ENCODE peak calls at places on chromosome 22, in four cellular contexts. E is GM23338, P is cardiac muscle cell, Q is Calu3. B is an unnamed sample.

GRCh38 chr22:42792909-42793847 is 63.9 kb downstream of the ARFGAP3 start:
- DNase-seq in P (no peak), Q (no peak), E (no peak), B (no peak)

GRCh38 chr22:50599816-50600454 is 658 bp upstream of the MAPK8IP2 start:
- DNase-seq in E (peak), Q (peak), P (peak), B (peak)

GRCh38 chr22:40176921-40177737 is 596 bp upstream of the TNRC6B start:
- DNase-seq in E (peak), P (peak), Q (peak), B (no peak)

GRCh38 chr22:38167988-38168407 is 13.6 kb downstream of the PLA2G6 start:
- DNase-seq in Q (peak), P (no peak), E (no peak), B (no peak)

GRCh38 chr22:42814215-42814614 is 42.9 kb downstream of the ARFGAP3 start:
- DNase-seq in Q (no peak), P (no peak), E (no peak), B (no peak)

GRCh38 chr22:42613869-42614268 is 814 bp downstream of the POLDIP3 start:
- DNase-seq in E (no peak), P (no peak), Q (no peak), B (no peak)

GRCh38 chr22:34414467-34415440 is 494.5 kb upstream of the LARGE1 start:
- DNase-seq in E (peak), Q (no peak), P (peak), B (peak)

GRCh38 chr22:32579533-32580220 is 105.1 kb downstream of the FBXO7 start:
- DNase-seq in E (no peak), P (no peak), Q (no peak), B (no peak)

GRCh38 chr22:43616645-43617044 is 195.5 kb downstream of the EFCAB6 start:
- DNase-seq in Q (peak), P (no peak), E (no peak), B (no peak)

GRCh38 chr22:21975273-21975672 is 7.3 kb downstream of the TOP3B start:
- DNase-seq in P (no peak), E (no peak), Q (no peak), B (no peak)

GRCh38 chr22:27043246-27043645 is 385.9 kb downstream of the MIAT start:
- DNase-seq in P (no peak), E (no peak), Q (no peak), B (no peak)

GRCh38 chr22:39311592-39312400 is 7.6 kb downstream of the RPL3 start:
- DNase-seq in P (no peak), E (peak), Q (no peak), B (no peak)

GRCh38 chr22:50461536-50461935 is 13.3 kb downstream of the SBF1 start:
- DNase-seq in P (no peak), E (no peak), Q (no peak), B (no peak)

GRCh38 chr22:35944458-35944857 is 84.2 kb downstream of the RBFOX2 start:
- DNase-seq in E (no peak), Q (no peak), P (no peak), B (no peak)

GRCh38 chr22:50305658-50306566 is 1.5 kb downstream of the PLXNB2 start:
- DNase-seq in P (peak), Q (peak), E (peak), B (no peak)

GRCh38 chr22:36741204-36741793 is 34.6 kb downstream of the IFT27 start:
- DNase-seq in P (no peak), E (peak), Q (no peak), B (peak)

GRCh38 chr22:22138915-22139314 is 105.7 kb upstream of the VPREB1 start:
- DNase-seq in Q (no peak), P (no peak), E (no peak), B (no peak)

GRCh38 chr22:34847072-34847471 is 218.9 kb upstream of the ISX start:
- DNase-seq in E (no peak), P (no peak), Q (no peak), B (no peak)

GRCh38 chr22:40498454-40499186 is 128.2 kb downstream of the SGSM3 start:
- DNase-seq in P (no peak), E (peak), Q (peak), B (no peak)

GRCh38 chr22:48937032-48937639 is 890.5 kb downstream of the BRD1 start:
- DNase-seq in Q (no peak), E (no peak), P (no peak), B (no peak)

GRCh38 chr22:39748877-39749276 is 144.7 kb downstream of the ENTHD1 start:
- DNase-seq in Q (no peak), E (no peak), P (no peak), B (no peak)

GRCh38 chr22:35467788-35468187 is 67.8 kb downstream of the MCM5 start:
- DNase-seq in Q (no peak), P (peak), E (peak), B (peak)

GRCh38 chr22:38751066-38751421 is 4.8 kb downstream of the SUN2 start:
- DNase-seq in Q (no peak), E (no peak), P (no peak), B (no peak)

GRCh38 chr22:37752189-37753061 is 55.3 kb upstream of the GCAT start:
- DNase-seq in E (no peak), P (no peak), Q (peak), B (no peak)

GRCh38 chr22:32103648-32104326 is 55.3 kb downstream of the C22orf42 start:
- DNase-seq in P (no peak), Q (no peak), E (peak), B (no peak)

GRCh38 chr22:42519544-42520237 is at the start of gene RRP7A:
- DNase-seq in P (peak), E (peak), Q (peak), B (peak)

GRCh38 chr22:32985899-32986772 is 72.0 kb downstream of the SYN3 start:
- DNase-seq in E (peak), Q (peak), P (peak), B (peak)

GRCh38 chr22:39215430-39216142 is 29.2 kb downstream of the PDGFB start:
- DNase-seq in E (peak), Q (no peak), P (no peak), B (no peak)

GRCh38 chr22:38843716-38844660 is at the start of gene NPTXR:
- DNase-seq in E (peak), P (peak), Q (peak), B (peak)

GRCh38 chr22:21599053-21599893 is 30.5 kb downstream of the YDJC start:
- DNase-seq in Q (no peak), P (no peak), E (no peak), B (no peak)

GRCh38 chr22:21100149-21101032 is 54.6 kb downstream of the LRRC74B start:
- DNase-seq in P (no peak), E (no peak), Q (no peak), B (no peak)

GRCh38 chr22:43313497-43314474 is 29.4 kb downstream of the SCUBE1 start:
- DNase-seq in Q (no peak), E (peak), P (peak), B (peak)

GRCh38 chr22:36155702-36156101 is 4.9 kb downstream of the APOL3 start:
- DNase-seq in Q (no peak), P (no peak), E (no peak), B (no peak)

GRCh38 chr22:33570110-33570509 is 350.2 kb downstream of the LARGE1 start:
- DNase-seq in Q (no peak), E (peak), P (no peak), B (no peak)

DNA sequence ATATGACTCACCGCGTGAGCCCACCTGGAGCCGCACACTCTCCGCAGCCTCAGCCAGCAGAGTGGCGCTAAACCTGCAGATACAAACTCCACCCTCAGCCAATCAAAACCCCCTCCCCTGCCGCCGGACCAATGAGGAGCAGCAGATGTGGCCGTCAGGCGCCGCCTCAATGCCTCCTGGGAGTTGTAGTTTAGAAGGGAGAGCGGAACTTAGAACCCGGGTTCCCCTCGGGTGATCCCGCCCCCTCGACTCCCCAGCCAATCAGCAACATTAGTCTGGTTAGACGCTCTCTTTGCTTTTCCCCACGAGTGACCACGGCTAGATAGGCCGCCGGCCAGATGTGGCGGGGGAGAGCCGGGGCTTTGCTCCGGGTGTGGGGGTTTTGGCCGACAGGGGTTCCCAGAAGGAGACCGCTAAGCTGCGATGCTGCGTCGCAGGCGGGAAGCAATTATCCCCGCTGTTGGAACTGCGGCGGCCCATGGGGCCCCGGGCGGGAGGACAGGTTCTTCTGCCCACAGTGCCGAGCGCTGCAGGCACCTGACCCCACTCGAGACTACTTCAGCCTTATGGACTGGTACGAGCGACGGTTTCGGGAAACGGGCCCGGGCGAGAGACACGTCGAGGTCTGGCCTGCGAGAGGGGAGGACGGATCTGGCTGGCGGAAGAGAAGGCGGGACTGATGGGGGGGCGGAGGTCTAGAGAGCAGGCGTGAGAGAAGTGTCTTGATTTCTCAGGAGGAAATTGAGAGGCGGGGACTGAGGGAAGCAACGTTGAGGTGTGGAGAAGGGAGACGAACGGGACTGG is at the start of the genes CHEK2 and HSCB:
- DNase-seq in Q (peak), P (peak), E (peak), B (peak)
- TF ChIP-seq CTCF in Q (no peak), P (peak), E (peak), B (no peak)

DNA sequence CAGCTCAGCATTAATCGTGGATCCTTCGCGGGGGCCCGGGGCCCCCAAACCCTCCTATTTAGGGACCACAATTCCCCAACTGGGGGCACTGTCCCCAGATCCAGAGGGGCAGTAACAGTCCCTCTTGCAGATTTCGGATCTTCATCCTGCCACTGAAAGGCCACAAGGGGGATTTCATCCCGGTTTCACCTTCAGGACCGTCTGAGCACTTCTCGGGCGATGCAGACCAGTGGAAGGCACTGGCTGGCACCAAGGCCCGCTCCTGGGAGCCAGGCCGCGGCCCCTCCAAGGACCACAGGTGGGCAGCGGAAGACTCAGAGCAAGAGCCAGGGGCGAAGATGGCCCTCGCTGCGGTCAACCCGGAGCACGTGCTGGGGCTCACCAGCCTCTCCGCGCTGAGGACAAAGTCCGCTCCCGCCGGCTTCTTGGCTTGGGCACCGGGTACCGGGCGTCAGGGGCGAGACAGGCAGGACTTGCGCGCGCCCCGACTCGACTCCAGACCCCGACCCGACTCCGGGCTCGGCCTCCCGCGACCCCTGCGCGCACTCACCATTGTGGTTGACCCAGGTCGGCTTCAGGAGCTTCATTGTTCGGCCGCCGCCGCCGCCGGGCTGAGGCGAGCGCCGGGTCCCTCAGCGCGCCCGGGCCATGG is 517 bp downstream of the HIRA start:
- DNase-seq in P (peak), E (peak), Q (peak), B (peak)
- TF ChIP-seq CTCF in P (peak), E (peak), Q (no peak), B (peak)

DNA sequence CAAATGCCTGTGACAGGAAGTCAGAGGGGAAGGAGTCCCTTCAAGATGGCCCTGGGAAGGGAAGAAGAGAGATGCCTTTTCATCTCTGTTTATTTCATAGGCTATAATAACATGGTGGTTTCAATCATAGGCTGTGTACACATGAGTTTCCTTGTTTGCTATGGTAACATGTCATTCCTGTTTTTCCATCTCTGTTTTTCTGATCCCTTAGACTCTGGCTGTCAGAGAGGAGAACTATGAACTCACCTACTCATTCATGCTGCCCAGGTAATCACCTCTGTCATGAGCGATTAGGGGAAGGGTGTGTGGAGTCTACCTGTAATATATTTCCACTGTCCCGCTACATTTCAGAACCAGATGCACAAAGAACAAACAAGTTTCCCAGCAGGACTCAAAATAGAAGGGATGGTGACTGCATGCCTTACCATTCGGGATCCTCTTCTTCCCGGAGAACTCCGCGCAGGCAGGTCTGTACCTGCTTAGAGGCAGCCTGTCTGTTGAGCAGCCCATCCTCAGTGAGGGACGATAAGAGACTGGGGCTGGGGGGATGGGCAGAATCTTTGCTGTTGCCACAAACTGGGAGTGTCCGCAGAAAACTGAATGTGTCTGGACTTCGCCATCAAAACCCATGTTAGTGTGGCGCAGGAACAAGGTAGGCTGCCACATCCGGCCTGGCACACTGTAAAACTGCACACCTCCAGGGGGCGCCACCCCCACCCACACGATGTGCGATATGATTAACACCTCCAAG is 7.1 kb upstream of the PEX26 start:
- DNase-seq in E (peak), P (no peak), Q (no peak), B (no peak)
- TF ChIP-seq CTCF in E (peak), P (peak), Q (no peak), B (no peak)

GRCh38 chr22:23883658-23884057 is 10.5 kb upstream of the MIF start:
- DNase-seq in E (no peak), P (no peak), Q (no peak), B (no peak)

GRCh38 chr22:23884133-23884532 is 10.1 kb upstream of the MIF start:
- DNase-seq in P (no peak), Q (no peak), E (no peak), B (peak)

GRCh38 chr22:23878219-23878618 is 16.0 kb upstream of the MIF start:
- DNase-seq in P (no peak), Q (no peak), E (no peak), B (no peak)

GRCh38 chr22:23877566-23877965 is 16.6 kb upstream of the MIF start:
- DNase-seq in Q (no peak), E (no peak), P (no peak), B (no peak)

DNA sequence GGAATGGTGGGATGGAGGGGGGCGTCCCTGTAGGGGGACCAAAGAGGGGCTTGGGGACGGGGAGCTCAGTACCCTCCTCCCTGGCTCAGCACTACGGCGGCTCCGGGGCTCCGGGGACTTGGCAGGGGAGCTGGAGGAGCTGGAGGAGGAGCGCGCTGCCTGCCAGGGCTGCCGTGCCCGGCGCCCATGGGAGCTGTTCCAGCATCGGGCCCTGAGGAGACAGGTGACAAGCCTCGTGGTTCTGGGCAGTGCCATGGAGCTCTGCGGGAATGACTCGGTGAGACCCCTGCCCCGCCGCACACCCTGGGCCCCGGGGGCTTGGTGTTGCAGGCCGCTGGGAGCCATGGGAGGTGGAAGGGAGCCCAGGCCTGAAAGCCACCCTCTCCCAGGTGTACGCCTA is 11.8 kb upstream of the MIF start:
- DNase-seq in Q (no peak), P (no peak), E (no peak), B (no peak)
- TF ChIP-seq CTCF in Q (no peak), P (no peak), E (no peak), B (no peak)

DNA sequence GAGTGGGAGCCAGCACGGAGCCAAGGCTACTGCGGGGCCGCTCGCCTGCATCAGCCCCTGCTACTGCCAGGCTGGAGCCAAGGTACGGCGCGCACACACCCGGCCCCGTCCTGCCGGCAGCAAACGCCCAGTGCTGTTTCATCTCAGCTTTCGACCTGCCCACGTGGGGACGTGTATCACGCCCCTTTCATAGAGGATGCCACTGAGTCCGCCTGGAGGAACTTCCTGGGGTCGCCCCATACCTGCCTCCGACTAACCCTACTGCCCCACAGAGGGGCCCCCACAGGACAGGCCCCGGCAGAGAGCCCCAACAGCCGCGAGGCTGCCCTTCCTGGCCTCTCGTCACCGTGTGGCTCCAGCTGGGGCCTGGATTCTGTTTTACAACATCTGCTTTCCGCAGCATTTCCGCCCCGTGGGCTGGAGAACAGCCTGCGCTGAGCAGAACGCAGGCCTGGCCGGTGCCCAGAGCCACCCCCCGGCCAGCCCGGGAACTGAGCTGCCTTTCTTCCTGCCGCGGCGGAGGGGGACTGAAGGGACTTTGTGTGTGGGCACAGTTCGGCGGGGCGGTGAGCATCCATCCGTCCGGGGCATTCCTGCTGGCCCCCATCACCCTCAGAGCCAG is 22.9 kb upstream of the ARHGAP8 start:
- DNase-seq in E (no peak), Q (no peak), P (no peak), B (no peak)
- TF ChIP-seq CTCF in E (no peak), Q (no peak), P (peak), B (no peak)

DNA sequence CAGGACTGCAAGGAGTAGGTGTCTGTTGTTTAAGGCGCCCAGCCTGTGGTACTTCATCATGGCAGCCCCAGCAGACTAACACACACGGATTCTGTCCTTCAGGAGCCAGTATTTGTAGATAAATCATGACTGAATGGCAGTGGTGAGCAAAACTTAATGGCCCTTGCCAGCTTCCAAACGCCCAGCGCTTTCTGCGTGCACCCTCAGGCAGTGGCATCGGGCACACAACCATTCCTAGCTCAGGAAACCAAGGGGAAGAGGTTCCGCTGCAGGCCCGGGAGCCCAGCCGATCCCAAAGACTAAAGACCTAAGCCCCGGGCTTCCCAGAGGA is 80.1 kb upstream of the SEPTIN5 start:
- DNase-seq in E (no peak), P (no peak), Q (no peak), B (no peak)
- TF ChIP-seq CTCF in E (no peak), P (no peak), Q (no peak), B (no peak)

DNA sequence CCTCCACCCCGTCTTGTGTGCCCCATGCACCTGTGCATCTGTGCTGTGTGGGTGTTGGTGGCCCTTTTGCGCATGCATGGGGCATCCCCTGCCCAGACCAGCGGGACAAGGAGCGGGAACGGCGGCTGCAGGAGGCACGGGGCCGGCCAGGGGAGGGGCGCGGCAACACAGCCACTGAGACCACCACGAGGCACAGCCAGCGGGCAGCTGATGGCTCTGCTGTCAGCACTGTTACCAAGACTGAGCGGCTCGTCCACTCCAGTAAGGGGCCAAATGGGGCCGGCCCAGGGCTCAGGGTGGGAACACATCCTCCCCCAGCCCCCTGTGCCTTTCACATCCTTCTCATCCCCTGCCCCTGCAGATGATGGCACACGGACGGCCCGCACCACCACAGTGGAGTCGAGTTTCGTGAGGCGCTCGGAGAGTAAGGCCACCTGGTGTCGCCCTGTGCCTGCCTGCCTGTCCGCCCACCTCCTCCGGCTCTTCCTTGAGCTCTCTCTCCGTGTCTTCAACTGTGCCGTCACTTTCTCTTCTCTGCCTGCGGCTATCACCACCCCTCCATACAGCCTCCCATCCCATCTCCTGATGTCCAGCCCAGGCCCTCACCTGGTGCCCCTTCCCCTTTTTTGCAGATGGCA is 10.6 kb downstream of the SELENOM start:
- DNase-seq in P (no peak), E (peak), Q (no peak), B (no peak)
- TF ChIP-seq CTCF in P (no peak), E (peak), Q (no peak), B (no peak)